ENCODE peak calls at places on chromosome 11, in five cellular contexts. T, D, B, Y and G are unnamed samples.

GRCh38 chr11:107591446-107592236 is 694 bp downstream of the ELMOD1 start:
- DNase-seq in T (peak), D (no peak), B (no peak), Y (peak), G (no peak)

GRCh38 chr11:63023851-63024648 is 8.4 kb upstream of the SLC22A8 start:
- DNase-seq in T (peak), D (peak), B (peak), Y (peak), G (peak)

GRCh38 chr11:102267602-102268001 is 49.7 kb upstream of the BIRC3 start:
- DNase-seq in T (peak), D (no peak), B (no peak), Y (no peak), G (peak)

GRCh38 chr11:123477205-123477907 is 47.3 kb downstream of the GRAMD1B start:
- DNase-seq in T (no peak), D (no peak), B (no peak), Y (no peak), G (no peak)

GRCh38 chr11:117468888-117469287 is 141.2 kb downstream of the CEP164 start:
- DNase-seq in T (no peak), D (no peak), B (no peak), Y (no peak), G (no peak)

GRCh38 chr11:116887909-116888556 is 50.6 kb upstream of the APOA1 start:
- DNase-seq in T (no peak), D (no peak), B (no peak), Y (no peak), G (peak)

GRCh38 chr11:106061249-106061794 is 15.8 kb downstream of the KBTBD3 start:
- DNase-seq in T (no peak), D (no peak), B (no peak), Y (no peak), G (no peak)

GRCh38 chr11:2701898-2702434 is 2.2 kb upstream of the KCNQ1OT1 start:
- DNase-seq in T (no peak), D (no peak), B (no peak), Y (no peak), G (no peak)

GRCh38 chr11:63099555-63099954 is 44.5 kb downstream of the SLC22A24 start:
- DNase-seq in T (no peak), D (no peak), B (no peak), Y (no peak), G (no peak)

GRCh38 chr11:119907122-119907933 is 178.3 kb upstream of the NECTIN1 start:
- DNase-seq in T (no peak), D (no peak), B (no peak), Y (peak), G (no peak)

GRCh38 chr11:18987454-18988231 is 48.4 kb upstream of the MRGPRX1 start:
- DNase-seq in T (no peak), D (no peak), B (no peak), Y (no peak), G (peak)

GRCh38 chr11:11998091-11998781 is 10.2 kb downstream of the DKK3 start:
- DNase-seq in T (peak), D (no peak), B (no peak), Y (no peak), G (peak)

GRCh38 chr11:2575611-2576051 is 124.2 kb downstream of the KCNQ1OT1 start:
- DNase-seq in T (no peak), D (no peak), B (peak), Y (peak), G (no peak)

GRCh38 chr11:9527481-9528140 is 45.9 kb upstream of the WEE1 start:
- DNase-seq in T (no peak), D (no peak), B (no peak), Y (no peak), G (peak)

GRCh38 chr11:10654211-10655150 is 39.1 kb downstream of the IRAG1 start:
- DNase-seq in T (peak), D (no peak), B (no peak), Y (no peak), G (no peak)

GRCh38 chr11:2305140-2305861 is 3.5 kb downstream of the TSPAN32 start:
- DNase-seq in T (peak), D (peak), B (peak), Y (peak), G (peak)

GRCh38 chr11:76369406-76369805 is 11.5 kb downstream of the THAP12 start:
- DNase-seq in T (no peak), D (no peak), B (no peak), Y (no peak), G (no peak)

GRCh38 chr11:11978792-11979486 is 29.5 kb downstream of the DKK3 start:
- DNase-seq in T (no peak), D (peak), B (peak), Y (peak), G (peak)

GRCh38 chr11:19370100-19370861 is 129.5 kb upstream of the E2F8 start:
- DNase-seq in T (no peak), D (peak), B (peak), Y (peak), G (peak)

GRCh38 chr11:8640305-8640932 is 42.0 kb downstream of the TRIM66 start:
- DNase-seq in T (no peak), D (no peak), B (no peak), Y (no peak), G (no peak)

GRCh38 chr11:3169235-3169951 is 4.3 kb upstream of the OSBPL5 start:
- DNase-seq in T (no peak), D (peak), B (peak), Y (peak), G (peak)

GRCh38 chr11:61415381-61415780 is 14.4 kb downstream of the CPSF7 start:
- DNase-seq in T (no peak), D (no peak), B (no peak), Y (no peak), G (no peak)

GRCh38 chr11:61413496-61413895 is 16.3 kb downstream of the CPSF7 start:
- DNase-seq in T (no peak), D (no peak), B (no peak), Y (no peak), G (no peak)

GRCh38 chr11:61418136-61418535 is 11.6 kb downstream of the CPSF7 start:
- DNase-seq in T (no peak), D (no peak), B (no peak), Y (no peak), G (no peak)

GRCh38 chr11:61414547-61414946 is 15.2 kb downstream of the CPSF7 start:
- DNase-seq in T (no peak), D (no peak), B (no peak), Y (no peak), G (no peak)

DNA sequence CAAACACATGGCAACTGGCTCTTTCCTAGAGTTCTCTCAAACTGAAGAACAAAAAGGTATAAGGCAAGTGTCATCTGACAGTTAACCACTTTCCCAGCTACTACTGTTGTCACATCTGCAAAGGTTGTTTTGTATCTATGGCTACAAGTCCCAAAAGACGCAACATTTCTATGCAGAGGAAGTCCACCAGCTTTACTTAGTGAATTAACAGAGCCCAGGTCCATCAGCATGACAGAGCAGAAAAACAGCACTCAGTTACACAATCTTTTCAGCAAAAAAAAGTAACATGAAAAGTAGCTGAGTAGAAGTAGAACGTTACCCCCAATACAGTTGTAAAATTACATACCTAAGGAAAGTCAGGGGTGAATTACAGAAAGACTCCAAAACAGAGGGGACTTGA is 12.1 kb downstream of the CPSF7 start:
- DNase-seq in T (no peak), D (no peak), B (no peak), Y (no peak), G (no peak)
- H3K27ac ChIP-seq in T (peak), D (no peak), B (no peak), Y (peak), G (no peak)

GRCh38 chr11:126832387-126832786 is 168.2 kb downstream of the KIRREL3 start:
- DNase-seq in T (no peak), D (no peak), B (no peak), Y (no peak), G (no peak)
- TF ChIP-seq CTCF in T (no peak), D (no peak), B (no peak), Y (no peak), G (no peak)

GRCh38 chr11:65557280-65558001 is 718 bp downstream of the LTBP3 start:
- DNase-seq in T (no peak), D (no peak), B (no peak), Y (peak), G (no peak)
- H3K27ac ChIP-seq in T (peak), D (peak), B (peak), Y (peak), G (peak)

DNA sequence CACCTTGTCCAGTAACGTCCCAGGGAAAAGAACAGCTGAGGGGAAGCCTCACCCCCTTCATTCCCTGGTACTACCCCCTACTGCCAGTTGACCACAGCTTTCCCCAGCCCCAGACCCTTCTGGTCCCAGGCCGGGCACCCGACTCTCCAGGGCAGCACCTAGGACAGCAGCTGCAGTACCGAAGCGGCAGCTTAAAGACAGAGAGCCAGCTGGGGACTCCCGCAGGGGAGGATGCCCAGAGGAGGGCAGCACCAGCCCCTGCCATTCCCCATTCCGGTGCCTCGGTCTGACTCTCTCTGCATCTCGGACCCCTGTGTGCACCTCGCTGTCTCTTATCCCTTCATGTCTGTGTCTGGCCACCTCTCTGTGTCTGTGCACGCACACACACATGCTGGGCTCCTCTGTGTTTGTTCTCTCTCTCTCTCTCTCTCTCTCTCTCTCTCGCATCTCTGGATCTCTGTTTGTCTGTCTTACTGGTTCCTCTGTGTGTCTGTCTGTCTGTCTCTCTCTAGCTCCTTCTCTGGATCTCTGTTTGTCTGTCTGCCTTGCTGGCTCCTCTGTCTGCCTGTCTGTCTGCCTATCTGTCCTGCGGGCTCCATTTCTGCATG is 9.4 kb downstream of the IGSF9B start:
- DNase-seq in T (peak), D (no peak), B (peak), Y (peak), G (peak)
- TF ChIP-seq CTCF in T (no peak), D (no peak), B (peak), Y (peak), G (peak)

DNA sequence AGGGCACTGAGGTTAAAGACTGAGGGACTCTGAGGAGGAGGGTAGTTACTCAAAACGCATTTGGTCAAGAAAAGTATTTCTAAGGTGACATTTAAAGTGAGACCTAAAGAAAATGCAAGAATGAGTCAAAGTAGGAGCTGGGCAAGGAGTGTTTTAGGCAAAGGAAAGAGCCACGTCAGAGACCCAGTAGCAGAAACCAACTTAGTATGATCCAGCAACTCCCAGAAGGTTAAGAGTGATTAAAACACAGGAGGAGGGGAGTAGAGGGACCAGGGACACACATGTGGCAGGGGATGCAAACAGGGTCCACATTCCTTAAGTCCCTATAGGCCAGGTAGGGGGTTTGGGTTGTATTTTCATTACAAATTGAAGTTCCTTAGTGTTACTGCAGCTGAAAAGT is 24.3 kb upstream of the CCDC34 start:
- DNase-seq in T (no peak), D (no peak), B (no peak), Y (no peak), G (no peak)
- H3K27ac ChIP-seq in T (peak), D (no peak), B (no peak), Y (no peak), G (no peak)